ENCODE peak calls at places on chromosomes 4 and X, in eight cellular contexts. N is bronchial epithelial cell; M is NCI-H1092; F is effector memory CD8-positive, alpha-beta T cell; W is CD8-positive, alpha-beta T cell; A is stimulated activated naive CD4-positive, alpha-beta T cell treated with Interleukin-2 at 50 U/mL for 16 hours; Q is omental fat pad; Z is transverse colon. G is an unnamed sample.

GRCh38 chr4:48109413-48110263 is 24.4 kb downstream of the TXK start:
- DNase-seq in N (peak; percentile 71), M (peak; percentile 45), F (peak; percentile 24), W (no peak), A (no peak), Q (no peak), Z (no peak), G (peak; percentile 81)

GRCh38 chr4:186958951-186959350 is 235.3 kb upstream of the FAT1 start:
- DNase-seq in N (no peak), M (no peak), F (no peak), W (no peak), A (no peak), Q (no peak), Z (no peak), G (no peak)

GRCh38 chr4:109077486-109077885 is 225.0 kb downstream of the COL25A1 start:
- DNase-seq in N (peak; percentile 18), M (no peak), F (no peak), W (no peak), A (no peak), Q (no peak), Z (no peak), G (no peak)

GRCh38 chrX:85084770-85085393 is 81.2 kb downstream of the APOOL start:
- DNase-seq in N (peak; percentile 33), M (no peak), F (peak; percentile 0), W (peak; percentile 10), A (no peak), Q (no peak), Z (no peak), G (peak; percentile 20)

GRCh38 chrX:40086569-40087335 is 11.0 kb downstream of the BCOR start:
- DNase-seq in N (no peak), M (no peak), F (no peak), W (no peak), A (no peak), Q (no peak), Z (no peak), G (no peak)

GRCh38 chr4:4260185-4260751 is 12.2 kb upstream of the TMEM128 start:
- DNase-seq in N (peak; percentile 72), M (peak; percentile 16), F (peak; percentile 34), W (no peak), A (no peak), Q (no peak), Z (no peak), G (peak; percentile 26)

GRCh38 chr4:13498464-13498863 is 14.3 kb upstream of the RAB28 start:
- DNase-seq in N (no peak), M (no peak), F (no peak), W (no peak), A (no peak), Q (no peak), Z (no peak), G (no peak)

GRCh38 chr4:173111031-173111430 is 57.6 kb upstream of the GALNT7 start:
- DNase-seq in N (no peak), M (no peak), F (no peak), W (no peak), A (no peak), Q (no peak), Z (no peak), G (no peak)

G was measured in GM23338.